ENCODE peak calls at places on chromosomes 6 and 20, in five cellular contexts. Y, T, F, B and W are unnamed samples.

GRCh38 chr20:32125511-32125910 is 16.0 kb downstream of the TM9SF4 start:
- DNase-seq in Y (no peak), T (no peak), F (no peak), B (no peak), W (no peak)

GRCh38 chr20:31602779-31603441 is 2.2 kb upstream of the ID1 start:
- DNase-seq in Y (peak; percentile 89), T (peak; percentile 84), F (no peak), B (no peak), W (no peak)

GRCh38 chr6:3811191-3811590 is 38.0 kb upstream of the FAM50B start:
- DNase-seq in Y (no peak), T (peak; percentile 6), F (no peak), B (no peak), W (no peak)

GRCh38 chr20:63850689-63851547 is 10.4 kb upstream of the ABHD16B start:
- DNase-seq in Y (no peak), T (no peak), F (no peak), B (no peak), W (no peak)

GRCh38 chr20:6975326-6975725 is 207.8 kb downstream of the BMP2 start:
- DNase-seq in Y (no peak), T (no peak), F (no peak), B (no peak), W (no peak)

GRCh38 chr20:62709537-62709905 is 885 bp downstream of the NTSR1 start:
- DNase-seq in Y (no peak), T (no peak), F (no peak), B (peak; percentile 6), W (no peak)

GRCh38 chr6:56096454-56096853 is 150.9 kb downstream of the COL21A1 start:
- DNase-seq in Y (no peak), T (no peak), F (no peak), B (no peak), W (no peak)

GRCh38 chr20:39269031-39269461 is 306.9 kb downstream of the DHX35 start:
- DNase-seq in Y (peak; percentile 3), T (peak; percentile 82), F (peak; percentile 85), B (peak; percentile 54), W (no peak)

GRCh38 chr6:108944707-108945685 is 96.8 kb downstream of the ARMC2 start:
- DNase-seq in Y (peak; percentile 93), T (no peak), F (no peak), B (peak; percentile 53), W (no peak)

GRCh38 chr6:109824105-109824504 is 133.0 kb downstream of the FIG4 start:
- DNase-seq in Y (no peak), T (no peak), F (no peak), B (no peak), W (no peak)

GRCh38 chr6:17984822-17985660 is 2.4 kb downstream of the KIF13A start:
- DNase-seq in Y (peak; percentile 23), T (no peak), F (no peak), B (no peak), W (no peak)

GRCh38 chr6:17988422-17988944 is 1.0 kb upstream of the KIF13A start:
- DNase-seq in Y (no peak), T (no peak), F (no peak), B (no peak), W (peak; percentile 86)

GRCh38 chr6:17985934-17986655 is 1.3 kb downstream of the KIF13A start:
- DNase-seq in Y (no peak), T (no peak), F (no peak), B (no peak), W (no peak)

GRCh38 chr6:17986656-17987575 is 519 bp downstream of the KIF13A start:
- DNase-seq in Y (peak; percentile 39), T (peak; percentile 35), F (peak; percentile 54), B (peak; percentile 67), W (peak; percentile 89)

DNA sequence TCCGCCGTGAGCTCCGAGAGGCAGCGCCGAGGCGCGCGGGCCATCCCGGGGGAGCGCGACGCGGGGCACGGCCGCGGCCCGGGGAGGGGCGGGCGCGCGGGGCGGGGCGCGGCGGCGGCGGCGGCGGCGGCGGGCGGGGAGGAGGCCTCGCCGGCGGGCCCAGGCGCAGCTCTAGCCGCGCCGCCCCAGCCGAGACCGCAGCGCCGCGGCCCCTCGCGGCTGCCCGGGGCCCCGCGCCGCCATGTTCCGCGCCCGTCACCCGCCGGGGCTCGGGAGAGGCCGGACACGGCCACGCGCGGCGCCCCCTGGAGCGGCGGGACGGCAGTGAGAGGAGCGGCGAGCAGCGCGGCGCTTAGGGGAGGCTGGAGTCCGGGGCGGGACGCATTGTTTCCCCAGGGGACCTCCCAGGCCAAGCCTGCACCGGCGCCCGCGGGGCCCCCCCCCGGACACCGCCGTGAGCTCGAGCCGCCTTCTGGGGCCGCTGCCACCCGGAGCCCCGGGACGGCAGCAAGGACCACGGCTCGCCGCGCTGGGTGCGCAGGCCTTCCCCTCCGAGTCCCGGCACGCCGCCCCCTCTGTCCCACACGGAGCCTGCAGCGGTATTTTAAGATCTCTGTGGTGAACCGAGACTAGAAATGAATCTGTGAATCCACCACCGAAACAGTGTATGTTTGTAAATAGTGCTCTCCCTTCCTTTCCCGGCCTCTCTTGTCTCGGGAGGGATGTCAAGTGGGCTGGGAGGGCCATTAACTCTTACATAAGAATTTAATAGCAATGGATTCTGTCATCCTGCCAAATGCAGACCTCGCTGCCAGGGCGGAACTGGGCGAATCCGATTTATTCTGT is at the start of gene KIF13A:
- DNase-seq in Y (peak; percentile 59), T (peak; percentile 65), F (peak; percentile 60), B (peak; percentile 81), W (no peak)
- TF ChIP-seq CTCF in Y (peak; percentile 41), T (no peak), F (peak; percentile 17), B (peak; percentile 58), W (no peak)

GRCh38 chr6:10401004-10401536 is 13.8 kb downstream of the TFAP2A start:
- DNase-seq in Y (no peak), T (no peak), F (no peak), B (no peak), W (no peak)
- TF ChIP-seq CTCF in Y (no peak), T (no peak), F (no peak), B (no peak), W (no peak)

DNA sequence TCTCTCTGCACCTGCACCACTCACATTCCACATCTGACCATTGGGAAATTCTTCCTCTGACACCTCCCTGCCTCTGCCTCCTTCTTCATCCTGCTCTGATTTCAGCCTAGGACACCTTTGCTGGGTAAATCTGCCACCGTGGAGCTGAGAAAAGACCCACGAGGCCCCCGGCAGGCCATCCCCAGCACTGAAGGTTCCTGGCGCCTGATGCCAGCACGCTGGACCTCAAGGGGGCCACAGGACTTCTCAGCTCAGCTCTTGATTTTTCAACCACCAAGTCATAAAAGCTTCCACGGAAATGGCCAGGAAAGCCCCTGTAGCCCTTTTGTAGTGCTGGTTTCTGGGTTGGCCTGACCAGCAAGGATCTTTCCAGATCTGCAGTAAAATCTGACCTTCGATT is 157.7 kb downstream of the BMP7 start:
- DNase-seq in Y (no peak), T (no peak), F (no peak), B (no peak), W (no peak)
- TF ChIP-seq CTCF in Y (no peak), T (no peak), F (no peak), B (no peak), W (no peak)

DNA sequence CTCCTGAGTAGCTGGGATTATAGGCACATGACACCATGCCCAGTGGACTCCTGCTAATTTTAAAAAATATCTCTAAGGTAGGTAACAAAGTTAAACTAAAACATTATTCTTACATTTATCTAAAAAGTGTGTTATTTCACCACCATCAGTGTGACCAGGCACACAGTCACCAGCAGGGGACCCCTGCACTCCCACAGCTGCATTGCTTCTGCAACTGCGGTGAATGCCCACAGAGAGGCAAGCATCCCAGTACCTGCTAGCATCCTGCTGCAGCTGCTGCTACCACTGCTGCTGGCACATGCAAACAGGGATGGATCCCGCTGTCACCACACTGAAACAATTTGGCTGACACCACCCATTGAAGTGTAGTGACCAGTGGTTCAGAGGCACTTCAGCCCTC is 21.9 kb upstream of the EPB41L2 start:
- DNase-seq in Y (no peak), T (no peak), F (no peak), B (no peak), W (no peak)
- TF ChIP-seq CTCF in Y (no peak), T (peak; percentile 15), F (peak; percentile 16), B (no peak), W (no peak)

GRCh38 chr6:72580281-72580940 is 41.5 kb upstream of the KCNQ5 start:
- DNase-seq in Y (peak; percentile 88), T (peak; percentile 44), F (peak; percentile 31), B (no peak), W (no peak)
- TF ChIP-seq CTCF in Y (peak; percentile 89), T (peak; percentile 43), F (no peak), B (no peak), W (no peak)

GRCh38 chr6:39870950-39871349 is 63.3 kb downstream of the MOCS1 start:
- DNase-seq in Y (no peak), T (no peak), F (no peak), B (no peak), W (no peak)

GRCh38 chr6:39865011-39865888 is 69.0 kb downstream of the MOCS1 start:
- DNase-seq in Y (peak; percentile 60), T (peak; percentile 79), F (peak; percentile 77), B (peak; percentile 67), W (no peak)

GRCh38 chr6:39873439-39873838 is 60.8 kb downstream of the MOCS1 start:
- DNase-seq in Y (no peak), T (no peak), F (no peak), B (no peak), W (no peak)

GRCh38 chr6:39861663-39862062 is 69.5 kb downstream of the DAAM2 start:
- DNase-seq in Y (no peak), T (no peak), F (no peak), B (no peak), W (no peak)

DNA sequence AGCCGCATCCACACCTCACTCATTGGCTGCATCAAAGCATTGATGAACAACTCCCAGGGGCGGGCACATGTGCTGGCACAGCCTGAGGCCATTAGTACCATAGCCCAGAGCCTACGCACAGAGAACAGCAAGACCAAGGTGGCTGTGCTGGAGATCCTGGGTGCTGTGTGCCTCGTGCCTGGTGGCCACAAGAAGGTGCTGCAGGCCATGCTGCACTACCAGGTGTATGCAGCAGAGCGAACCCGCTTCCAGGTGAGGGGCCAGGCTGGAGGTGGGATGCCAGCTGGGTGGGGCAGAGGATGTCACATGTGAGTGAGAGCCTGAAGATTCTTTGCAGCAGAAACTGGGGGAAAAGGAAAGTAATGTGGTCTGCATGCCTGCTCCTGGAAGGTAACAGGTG is 66.7 kb downstream of the MOCS1 start:
- DNase-seq in Y (no peak), T (peak; percentile 8), F (no peak), B (no peak), W (no peak)
- TF ChIP-seq CTCF in Y (no peak), T (no peak), F (no peak), B (no peak), W (no peak)

DNA sequence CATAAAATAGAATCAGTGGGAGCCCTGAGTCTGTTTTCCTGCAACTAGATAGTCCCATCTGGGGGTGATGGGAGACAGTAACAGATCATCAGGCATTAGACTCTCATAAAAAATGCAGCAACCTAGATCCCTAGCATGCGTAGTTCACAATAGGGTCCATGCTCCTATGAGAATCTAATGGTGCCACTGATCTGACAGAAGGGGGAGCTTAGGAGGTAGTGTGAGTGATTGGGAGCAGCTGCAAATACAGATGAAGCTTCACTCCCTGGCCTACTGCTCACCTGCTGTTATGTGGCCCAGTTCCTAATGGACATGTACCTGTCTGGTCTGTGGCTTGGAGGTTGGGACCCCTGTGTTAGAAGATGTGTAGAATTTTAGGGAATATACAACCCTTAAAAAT is 904.5 kb upstream of the EPHA7 start:
- DNase-seq in Y (no peak), T (no peak), F (no peak), B (no peak), W (no peak)
- TF ChIP-seq CTCF in Y (no peak), T (no peak), F (no peak), B (peak; percentile 16), W (no peak)